ENCODE peak calls at places on chromosomes 12 and 14, in four cellular contexts. L is stimulated activated CD4-positive, alpha-beta T cell treated with anti-CD3 and anti-CD28 coated beads, Interleukin-1b, Interleukin-23, amount 100 ng/mL, for 24 hours; K is GM18507; G is NCI-H460. W is an unnamed sample.

GRCh38 chr14:55125403-55125802 is 3.6 kb upstream of the LGALS3 start:
- DNase-seq in L (no peak), K (no peak), G (no peak), W (no peak)

GRCh38 chr12:65948320-65949008 is 124.2 kb downstream of the HMGA2 start:
- DNase-seq in L (no peak), K (no peak), G (no peak), W (peak)

GRCh38 chr12:46553266-46553665 is 180.7 kb upstream of the SLC38A2 start:
- DNase-seq in L (no peak), K (no peak), G (no peak), W (peak)

GRCh38 chr12:67413577-67413976 is 144.4 kb downstream of the CAND1 start:
- DNase-seq in L (no peak), K (no peak), G (no peak), W (no peak)

GRCh38 chr12:118371354-118372282 is 1.1 kb downstream of the TAOK3 start:
- DNase-seq in L (no peak), K (no peak), G (no peak), W (no peak)

GRCh38 chr12:132825861-132826260 is 2.8 kb downstream of the GOLGA3 start:
- DNase-seq in L (no peak), K (no peak), G (no peak), W (no peak)

GRCh38 chr14:101358726-101359125 is 202.6 kb upstream of the DIO3 start:
- DNase-seq in L (no peak), K (no peak), G (no peak), W (no peak)

GRCh38 chr14:79496701-79497100 is 714.6 kb downstream of the DIO2 start:
- DNase-seq in L (no peak), K (no peak), G (no peak), W (no peak)

GRCh38 chr14:101282418-101282817 is 278.9 kb upstream of the DIO3 start:
- DNase-seq in L (no peak), K (no peak), G (no peak), W (no peak)

GRCh38 chr14:51395361-51395849 is 155.4 kb downstream of the TMX1 start:
- DNase-seq in L (no peak), K (no peak), G (no peak), W (peak)

GRCh38 chr14:33809456-33809855 is 141.4 kb downstream of the EGLN3 start:
- DNase-seq in L (no peak), K (no peak), G (no peak), W (no peak)

GRCh38 chr14:106657460-106657859 is 1131.1 kb downstream of the TMEM121 start:
- DNase-seq in L (peak), K (no peak), G (no peak), W (no peak)

GRCh38 chr14:70742316-70742715 is 67.0 kb downstream of the MAP3K9 start:
- DNase-seq in L (no peak), K (no peak), G (no peak), W (no peak)

GRCh38 chr12:22412581-22412980 is 78.1 kb upstream of the ST8SIA1 start:
- DNase-seq in L (no peak), K (no peak), G (no peak), W (peak)

GRCh38 chr12:57715786-57716185 is 21.9 kb downstream of the OS9 start:
- DNase-seq in L (no peak), K (no peak), G (no peak), W (no peak)

GRCh38 chr14:102594514-102595175 is 2.2 kb downstream of the RCOR1 start:
- DNase-seq in L (peak), K (no peak), G (peak), W (peak)

GRCh38 chr12:115956674-115957073 is 320.8 kb downstream of the MED13L start:
- DNase-seq in L (no peak), K (no peak), G (no peak), W (no peak)

GRCh38 chr14:58637391-58638230 is at the start of gene DACT1:
- DNase-seq in L (peak), K (peak), G (no peak), W (no peak)

GRCh38 chr12:132560831-132561783 is 49.3 kb downstream of the LRCOL1 start:
- DNase-seq in L (peak), K (peak), G (peak), W (peak)

GRCh38 chr14:25882899-25883298 is 714.9 kb downstream of the NOVA1 start:
- DNase-seq in L (no peak), K (no peak), G (no peak), W (no peak)

GRCh38 chr12:108475396-108475795 is 39.7 kb upstream of the FICD start:
- DNase-seq in L (no peak), K (no peak), G (no peak), W (no peak)

GRCh38 chr14:32110200-32110896 is 33.2 kb downstream of the ARHGAP5 start:
- DNase-seq in L (no peak), K (no peak), G (no peak), W (no peak)

GRCh38 chr14:70731447-70732239 is 77.7 kb downstream of the MAP3K9 start:
- DNase-seq in L (no peak), K (no peak), G (no peak), W (no peak)

GRCh38 chr14:33280646-33281045 is 342.0 kb downstream of the NPAS3 start:
- DNase-seq in L (no peak), K (no peak), G (no peak), W (peak)

GRCh38 chr12:117151195-117152031 is 38.9 kb downstream of the FBXO21 start:
- DNase-seq in L (no peak), K (no peak), G (peak), W (peak)

GRCh38 chr14:36834293-36834692 is 172.6 kb downstream of the PAX9 start:
- DNase-seq in L (no peak), K (no peak), G (no peak), W (no peak)

GRCh38 chr14:92928961-92929688 is 6.2 kb downstream of the CHGA start:
- DNase-seq in L (no peak), K (no peak), G (no peak), W (no peak)

GRCh38 chr14:74064883-74065282 is 19.4 kb downstream of the ALDH6A1 start:
- DNase-seq in L (no peak), K (no peak), G (no peak), W (no peak)

GRCh38 chr14:101915871-101916815 is 48.2 kb upstream of the DYNC1H1 start:
- DNase-seq in L (no peak), K (no peak), G (no peak), W (no peak)

W was measured in COLO829.